ENCODE peak calls at places on chromosomes 16 and 17, in ten cellular contexts. H, R, F, P, D, W, G, U, S and A are unnamed samples.

GRCh38 chr17:78608122-78608803 is 31.1 kb upstream of the DNAH17 start:
- DNase-seq in U (no peak), S (no peak), H (no peak), F (no peak), R (no peak), W (no peak), D (no peak), G (no peak), P (no peak), A (no peak)

GRCh38 chr16:30183961-30184429 is 593 bp downstream of the CORO1A start:
- DNase-seq in D (peak; percentile 80), F (no peak), U (peak; percentile 74), P (peak; percentile 5), S (no peak), W (peak; percentile 35), H (no peak), G (peak; percentile 91), R (peak; percentile 68), A (no peak)

GRCh38 chr16:89599451-89599858 is 14.0 kb upstream of the DPEP1 start:
- DNase-seq in P (peak; percentile 61), D (peak; percentile 55), U (no peak), H (peak; percentile 61), R (peak; percentile 29), W (no peak), G (no peak), S (no peak), F (no peak), A (peak; percentile 72)

GRCh38 chr17:35243459-35244204 is 760 bp downstream of the SLFN5 start:
- DNase-seq in U (peak; percentile 25), G (peak; percentile 48), D (peak; percentile 68), R (peak; percentile 49), S (peak; percentile 46), W (no peak), P (peak; percentile 37), F (no peak), H (peak; percentile 90), A (no peak)

GRCh38 chr16:30342751-30343490 is 12.2 kb downstream of the CD2BP2 start:
- DNase-seq in G (no peak), S (no peak), U (no peak), H (no peak), F (no peak), D (no peak), P (no peak), R (no peak), W (no peak), A (no peak)

GRCh38 chr16:65975049-65975708 is 391.3 kb upstream of the CDH5 start:
- DNase-seq in H (peak; percentile 77), W (no peak), P (no peak), F (no peak), S (no peak), R (peak; percentile 2), U (peak; percentile 21), D (no peak), G (no peak), A (no peak)

GRCh38 chr16:66399031-66399430 is 28.1 kb upstream of the BEAN1 start:
- DNase-seq in S (no peak), D (no peak), H (no peak), U (no peak), R (no peak), W (no peak), P (no peak), F (no peak), G (no peak), A (no peak)

GRCh38 chr16:30887927-30888326 is 6.0 kb downstream of the BCL7C start:
- DNase-seq in P (no peak), F (no peak), R (no peak), H (no peak), D (no peak), S (no peak), W (no peak), G (no peak), U (no peak), A (no peak)

GRCh38 chr16:25838724-25839186 is 147.0 kb downstream of the HS3ST4 start:
- DNase-seq in D (peak; percentile 41), F (no peak), P (peak; percentile 29), G (peak; percentile 59), U (peak; percentile 47), W (no peak), R (no peak), H (peak; percentile 47), S (no peak), A (peak; percentile 76)

GRCh38 chr16:82384017-82384416 is 214.0 kb upstream of the MPHOSPH6 start:
- DNase-seq in G (no peak), F (no peak), W (no peak), U (no peak), H (no peak), D (no peak), R (no peak), P (no peak), S (no peak), A (no peak)

GRCh38 chr17:77160032-77160876 is 19.5 kb downstream of the SEC14L1 start:
- DNase-seq in F (no peak), P (no peak), H (no peak), R (no peak), D (no peak), S (no peak), U (no peak), W (no peak), G (no peak), A (no peak)

GRCh38 chr17:29607557-29608195 is 14.7 kb downstream of the ANKRD13B start:
- DNase-seq in F (no peak), P (no peak), S (no peak), D (no peak), U (no peak), H (no peak), W (no peak), G (no peak), R (no peak), A (no peak)

GRCh38 chr16:48384982-48385271 is 286 bp downstream of the SIAH1 start:
- DNase-seq in G (no peak), P (peak; percentile 75), F (no peak), D (no peak), S (no peak), U (no peak), H (no peak), R (no peak), W (no peak), A (no peak)